ENCODE peak calls at places on chromosomes 1 and 21, in six cellular contexts. P, N, H, W, I and D are unnamed samples.

GRCh38 chr1:27598288-27598687 is 5.7 kb downstream of the AHDC1 start:
- DNase-seq in P (no peak), N (no peak), H (no peak), W (no peak), I (peak; percentile 52), D (no peak)

GRCh38 chr1:200173097-200173629 is 145.7 kb downstream of the NR5A2 start:
- DNase-seq in P (no peak), N (no peak), H (no peak), W (no peak), I (no peak), D (no peak)

GRCh38 chr1:6235302-6235680 is 473 bp downstream of the ICMT start:
- DNase-seq in P (no peak), N (no peak), H (peak; percentile 37), W (peak; percentile 40), I (no peak), D (no peak)

GRCh38 chr21:45944601-45945000 is 37.0 kb upstream of the COL6A1 start:
- DNase-seq in P (no peak), N (no peak), H (no peak), W (no peak), I (no peak), D (no peak)

GRCh38 chr1:67169496-67169895 is 3.2 kb downstream of the IL23R start:
- DNase-seq in P (no peak), N (no peak), H (no peak), W (no peak), I (no peak), D (no peak)

GRCh38 chr1:109357673-109358072 is 40.0 kb downstream of the SORT1 start:
- DNase-seq in P (no peak), N (peak; percentile 44), H (no peak), W (no peak), I (peak; percentile 45), D (no peak)

GRCh38 chr1:167669209-167670139 is 39.4 kb downstream of the RCSD1 start:
- DNase-seq in P (no peak), N (peak; percentile 18), H (no peak), W (no peak), I (no peak), D (peak; percentile 8)

GRCh38 chr1:27566462-27567182 is 37.3 kb downstream of the AHDC1 start:
- DNase-seq in P (no peak), N (no peak), H (peak; percentile 32), W (no peak), I (no peak), D (no peak)

GRCh38 chr1:211606327-211606913 is 27.5 kb upstream of the SLC30A1 start:
- DNase-seq in P (no peak), N (no peak), H (no peak), W (no peak), I (no peak), D (no peak)